ENCODE peak calls at places on chromosomes 12 and 14, in ten cellular contexts. V is heart left ventricle, N is WTC11, H is astrocyte of the spinal cord, W is neural crest cell, G is psoas muscle, U is body of pancreas, B is cardiac muscle cell, J is lung, Z is fibroblast of the aortic adventitia. S is an unnamed sample.

GRCh38 chr14:35557221-35557747 is 23.3 kb downstream of the INSM2 start:
- DNase-seq in B (no peak), G (no peak), H (no peak), U (no peak), Z (no peak), N (no peak), J (no peak), W (no peak), V (no peak), S (no peak)

GRCh38 chr14:22579218-22579617 is 9.8 kb downstream of the DAD1 start:
- DNase-seq in Z (no peak), G (no peak), U (no peak), W (no peak), J (no peak), V (no peak), B (no peak), N (no peak), H (no peak), S (no peak)

GRCh38 chr12:126891789-126892188 is 1375.2 kb upstream of the TMEM132C start:
- DNase-seq in Z (no peak), H (no peak), B (no peak), V (no peak), G (no peak), N (no peak), W (no peak), U (no peak), J (no peak), S (no peak)

GRCh38 chr12:125220404-125221273 is 155.4 kb downstream of the AACS start:
- DNase-seq in J (no peak), B (peak), N (no peak), Z (peak), H (peak), U (peak), W (no peak), G (no peak), V (no peak), S (no peak)

GRCh38 chr12:2163172-2163927 is 110.6 kb downstream of the CACNA1C start:
- DNase-seq in H (peak), U (peak), N (no peak), G (peak), W (no peak), B (peak), Z (peak), V (peak), J (peak), S (no peak)

GRCh38 chr12:32440120-32440865 is 40.9 kb downstream of the FGD4 start:
- DNase-seq in Z (no peak), H (no peak), U (peak), V (no peak), N (no peak), J (no peak), G (no peak), B (no peak), W (no peak), S (no peak)

GRCh38 chr12:62934799-62935674 is at the start of gene PPM1H:
- DNase-seq in N (peak), W (peak), J (peak), V (peak), Z (peak), U (peak), G (peak), H (peak), B (peak), S (no peak)

GRCh38 chr12:6921539-6921938 is 6.2 kb upstream of the ATN1 start:
- DNase-seq in Z (no peak), J (no peak), B (no peak), G (no peak), W (no peak), V (no peak), N (no peak), U (no peak), H (no peak), S (no peak)

GRCh38 chr14:50773632-50774541 is 57.1 kb downstream of the NIN start:
- DNase-seq in V (no peak), W (peak), U (peak), N (peak), B (peak), H (peak), G (peak), J (no peak), Z (peak), S (no peak)

GRCh38 chr12:47751561-47751960 is 7.1 kb downstream of the RAPGEF3 start:
- DNase-seq in V (no peak), Z (no peak), B (no peak), N (no peak), U (no peak), H (no peak), W (no peak), G (no peak), J (no peak), S (no peak)

GRCh38 chr14:38210587-38211257 is 3.0 kb downstream of the SSTR1 start:
- DNase-seq in G (peak), U (peak), N (peak), Z (peak), J (no peak), B (peak), H (peak), V (peak), W (no peak), S (no peak)

GRCh38 chr14:102899516-102899900 is 23.0 kb upstream of the AMN start:
- DNase-seq in J (no peak), H (no peak), Z (no peak), B (no peak), V (no peak), G (no peak), W (no peak), N (no peak), U (no peak), S (no peak)

GRCh38 chr12:12872934-12873275 is 18.5 kb upstream of the GPRC5A start:
- DNase-seq in H (peak), B (no peak), N (no peak), Z (no peak), W (no peak), G (no peak), U (no peak), V (no peak), J (no peak), S (no peak)

GRCh38 chr14:36690301-36691020 is 28.8 kb downstream of the PAX9 start:
- DNase-seq in V (no peak), H (no peak), W (no peak), J (no peak), N (no peak), G (no peak), Z (no peak), B (no peak), U (no peak), S (no peak)

GRCh38 chr12:9776795-9777194 is 16.1 kb upstream of the CD69 start:
- DNase-seq in U (no peak), Z (no peak), V (no peak), J (no peak), G (no peak), W (no peak), H (no peak), B (no peak), N (no peak), S (no peak)

GRCh38 chr14:96160913-96161310 is 43.7 kb upstream of the BDKRB2 start:
- DNase-seq in Z (no peak), V (no peak), J (no peak), W (no peak), B (no peak), U (no peak), N (no peak), G (no peak), H (no peak), S (no peak)

GRCh38 chr14:66508846-66509621 is 1.1 kb downstream of the GPHN start:
- DNase-seq in G (peak), H (peak), Z (peak), U (peak), B (peak), N (peak), W (peak), V (peak), J (peak), S (peak)

GRCh38 chr12:116125084-116125483 is 152.4 kb downstream of the MED13L start:
- DNase-seq in W (no peak), G (no peak), V (no peak), N (no peak), J (no peak), U (no peak), H (no peak), Z (no peak), B (no peak), S (no peak)

GRCh38 chr14:69344171-69344570 is 53.9 kb downstream of the ERH start:
- DNase-seq in J (no peak), H (no peak), V (no peak), N (no peak), G (no peak), B (no peak), W (no peak), Z (no peak), U (no peak), S (no peak)

GRCh38 chr12:19643635-19644034 is 204.3 kb downstream of the AEBP2 start:
- DNase-seq in H (peak), Z (peak), J (no peak), B (peak), U (no peak), V (no peak), W (no peak), N (no peak), G (no peak), S (no peak)

GRCh38 chr14:21268612-21269251 is 510 bp downstream of the HNRNPC start:
- DNase-seq in B (peak), V (peak), W (peak), Z (peak), H (peak), G (peak), J (no peak), U (peak), N (no peak), S (no peak)

GRCh38 chr14:35140718-35141581 is 18.6 kb downstream of the PRORP start:
- DNase-seq in B (no peak), J (no peak), H (peak), U (no peak), G (no peak), Z (peak), W (no peak), V (no peak), N (no peak), S (no peak)

GRCh38 chr12:51033457-51034089 is 7.4 kb upstream of the SLC11A2 start:
- DNase-seq in N (no peak), Z (no peak), U (no peak), H (no peak), B (no peak), G (no peak), W (no peak), J (no peak), V (no peak), S (no peak)

GRCh38 chr12:46770501-46771183 is 55.2 kb downstream of the SLC38A4 start:
- DNase-seq in U (peak), B (peak), N (no peak), W (no peak), Z (peak), H (peak), V (no peak), G (peak), J (no peak), S (no peak)

GRCh38 chr12:84877340-84877739 is 35.3 kb downstream of the SLC6A15 start:
- DNase-seq in G (no peak), W (no peak), U (no peak), N (no peak), H (no peak), Z (no peak), J (no peak), B (no peak), V (no peak), S (no peak)

GRCh38 chr12:94049718-94050117 is 98.7 kb upstream of the PLXNC1 start:
- DNase-seq in W (no peak), B (peak), Z (no peak), H (no peak), G (no peak), J (no peak), V (no peak), N (no peak), U (no peak), S (no peak)

GRCh38 chr12:87280893-87281292 is 748.3 kb downstream of the C12orf50 start:
- DNase-seq in W (no peak), N (no peak), H (no peak), B (no peak), G (no peak), J (no peak), Z (no peak), V (no peak), U (no peak), S (no peak)

GRCh38 chr12:89067436-89067835 is 284.9 kb downstream of the DUSP6 start:
- DNase-seq in U (no peak), J (no peak), Z (peak), V (no peak), H (peak), W (no peak), B (no peak), G (no peak), N (no peak), S (no peak)

GRCh38 chr14:104639889-104640548 is 35.4 kb upstream of the TMEM179 start:
- DNase-seq in U (peak), N (peak), H (peak), W (peak), G (peak), J (peak), B (peak), V (peak), Z (peak), S (peak)

GRCh38 chr12:114664661-114665320 is 19.2 kb downstream of the TBX3 start:
- DNase-seq in U (no peak), B (no peak), W (no peak), V (no peak), G (no peak), H (no peak), Z (no peak), J (no peak), N (no peak), S (no peak)

GRCh38 chr14:90699016-90699415 is 117.2 kb downstream of the TTC7B start:
- DNase-seq in J (no peak), U (no peak), W (no peak), V (no peak), N (no peak), H (no peak), G (no peak), Z (no peak), B (no peak), S (no peak)

GRCh38 chr14:39367387-39367751 is 64.9 kb downstream of the FBXO33 start:
- DNase-seq in V (no peak), W (no peak), G (no peak), U (no peak), H (no peak), B (peak), Z (no peak), N (peak), J (no peak), S (no peak)

GRCh38 chr12:10363922-10364838 is 25.7 kb downstream of the KLRK1 start:
- DNase-seq in W (no peak), H (peak), N (no peak), Z (peak), B (peak), U (peak), J (no peak), V (peak), G (peak), S (no peak)

GRCh38 chr12:97283297-97283696 is 179.3 kb upstream of the RMST start:
- DNase-seq in N (peak), V (no peak), Z (no peak), G (no peak), J (no peak), W (no peak), U (no peak), H (no peak), B (no peak), S (no peak)
- TF ChIP-seq CTCF in N (peak), V (no peak), Z (no peak), G (no peak), J (no peak), W (peak), U (no peak), H (no peak), B (no peak), S (no peak)

DNA sequence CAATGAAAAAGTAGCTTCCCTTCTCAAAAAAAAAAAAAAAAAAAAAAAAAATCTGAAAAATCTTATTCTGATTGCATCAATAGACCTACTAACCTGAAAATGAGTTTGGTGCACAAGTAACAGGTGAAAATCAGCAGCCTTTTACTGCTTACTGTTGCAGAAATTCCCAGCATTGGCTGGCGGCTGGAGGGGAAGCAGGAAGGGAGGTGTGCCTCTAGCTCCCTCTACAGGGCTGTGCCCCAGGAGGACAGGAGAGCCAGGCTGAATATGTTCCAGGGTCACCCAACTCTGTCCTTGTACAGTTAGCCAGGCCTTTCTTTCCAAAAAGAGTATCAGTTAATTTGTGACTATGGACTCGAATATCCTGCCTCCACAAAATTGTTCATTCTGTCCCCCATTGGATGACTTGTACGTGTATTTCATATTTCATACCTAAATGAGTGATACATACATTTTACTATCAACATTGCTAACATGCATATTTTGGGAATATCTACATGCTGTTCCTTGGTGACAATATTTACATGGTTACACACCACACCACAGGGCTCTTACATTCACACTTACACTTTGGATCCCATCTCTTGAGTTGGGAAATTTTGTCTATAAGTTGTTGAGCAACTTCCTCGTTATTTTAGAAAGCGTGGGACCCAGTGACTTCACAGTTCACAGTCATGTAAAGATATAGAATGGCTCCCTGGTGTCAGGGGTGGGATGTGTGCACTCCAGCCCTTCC is 124.8 kb downstream of the SAMD4A start:
- DNase-seq in U (peak), H (peak), G (peak), V (peak), B (peak), J (peak), N (peak), Z (peak), W (peak), S (peak)
- TF ChIP-seq CTCF in U (peak), H (peak), G (peak), V (peak), B (peak), J (peak), N (peak), Z (peak), W (peak), S (peak)

GRCh38 chr12:3744216-3744883 is 8.6 kb downstream of the CRACR2A start:
- DNase-seq in W (no peak), N (no peak), V (no peak), Z (no peak), B (no peak), G (no peak), J (no peak), H (no peak), U (no peak), S (no peak)
- TF ChIP-seq CTCF in W (no peak), N (no peak), V (no peak), Z (no peak), B (peak), G (no peak), J (no peak), H (peak), U (no peak), S (no peak)

GRCh38 chr12:25477217-25477616 is 75.9 kb downstream of the LMNTD1 start:
- DNase-seq in H (no peak), J (no peak), V (no peak), U (no peak), G (no peak), Z (no peak), W (no peak), B (no peak), N (no peak), S (no peak)

GRCh38 chr12:25482637-25483036 is 70.4 kb downstream of the LMNTD1 start:
- DNase-seq in W (no peak), N (no peak), J (no peak), Z (no peak), B (peak), H (no peak), U (no peak), G (no peak), V (no peak), S (no peak)

GRCh38 chr12:25480145-25480544 is 72.9 kb downstream of the LMNTD1 start:
- DNase-seq in V (no peak), N (no peak), G (no peak), J (no peak), H (no peak), U (no peak), B (no peak), Z (no peak), W (no peak), S (no peak)
- TF ChIP-seq CTCF in V (no peak), N (no peak), G (no peak), J (no peak), H (no peak), U (no peak), B (no peak), Z (no peak), W (no peak), S (no peak)

GRCh38 chr14:53399057-53399456 is 245.9 kb upstream of the DDHD1 start:
- DNase-seq in G (no peak), H (peak), W (peak), V (no peak), Z (peak), J (no peak), N (peak), B (no peak), U (no peak), S (no peak)
- TF ChIP-seq CTCF in G (no peak), H (peak), W (peak), V (no peak), Z (peak), J (no peak), N (no peak), B (no peak), U (no peak), S (no peak)

GRCh38 chr14:55712505-55712904 is 132.5 kb downstream of the KTN1 start:
- DNase-seq in W (no peak), J (no peak), Z (no peak), V (peak), G (peak), B (no peak), U (no peak), H (no peak), N (no peak), S (no peak)
- TF ChIP-seq CTCF in W (no peak), J (no peak), Z (no peak), V (no peak), G (no peak), B (no peak), U (no peak), H (no peak), N (no peak), S (no peak)

S was measured in natural killer cell.